ENCODE peak calls at places on chromosomes 2 and 18, in nine cellular contexts. S is bronchial epithelial cell, Z is kidney, X is cardiac fibroblast, P is BE2C, V is IMR-90, D is GM12865, K is lower leg skin, W is Peyer's patch. G is an unnamed sample.

GRCh38 chr18:58847383-58848071 is 17.1 kb upstream of the ZNF532 start:
- DNase-seq in S (peak), Z (no peak), X (no peak), P (no peak), V (no peak), D (no peak), K (no peak), W (no peak), G (no peak)

GRCh38 chr18:56661414-56662101 is 10.4 kb downstream of the WDR7 start:
- DNase-seq in S (no peak), Z (no peak), X (no peak), P (no peak), V (peak), D (no peak), K (no peak), W (no peak), G (no peak)

GRCh38 chr18:36045241-36045999 is 21.9 kb downstream of the RPRD1A start:
- DNase-seq in S (peak), Z (no peak), X (no peak), P (no peak), V (no peak), D (no peak), K (no peak), W (no peak), G (no peak)

GRCh38 chr18:33711514-33711913 is 133.5 kb downstream of the ASXL3 start:
- DNase-seq in S (no peak), Z (no peak), X (no peak), P (no peak), V (no peak), D (no peak), K (no peak), W (no peak), G (no peak)

GRCh38 chr2:42726680-42727079 is 37.3 kb downstream of the OXER1 start:
- DNase-seq in S (no peak), Z (no peak), X (no peak), P (no peak), V (no peak), D (no peak), K (no peak), W (no peak), G (no peak)

GRCh38 chr2:205660521-205661124 is 21.7 kb upstream of the NRP2 start:
- DNase-seq in S (peak), Z (peak), X (peak), P (no peak), V (peak), D (peak), K (peak), W (no peak), G (no peak)

GRCh38 chr2:21229302-21229701 is 105.5 kb downstream of the TDRD15 start:
- DNase-seq in S (no peak), Z (no peak), X (no peak), P (no peak), V (no peak), D (no peak), K (no peak), W (no peak), G (no peak)

GRCh38 chr2:202861987-202862386 is 9.6 kb downstream of the ICA1L start:
- DNase-seq in S (no peak), Z (no peak), X (no peak), P (no peak), V (no peak), D (no peak), K (no peak), W (no peak), G (no peak)

GRCh38 chr18:29626094-29626493 is 1416.4 kb downstream of the DSC3 start:
- DNase-seq in S (no peak), Z (no peak), X (no peak), P (no peak), V (no peak), D (no peak), K (no peak), W (no peak), G (no peak)

GRCh38 chr2:152396763-152397162 is 61.8 kb downstream of the FMNL2 start:
- DNase-seq in S (no peak), Z (no peak), X (no peak), P (no peak), V (peak), D (no peak), K (no peak), W (no peak), G (no peak)

GRCh38 chr2:45123521-45124191 is 114.4 kb upstream of the SIX2 start:
- DNase-seq in S (peak), Z (no peak), X (no peak), P (no peak), V (no peak), D (no peak), K (no peak), W (no peak), G (no peak)

GRCh38 chr2:166550923-166551322 is 56.9 kb upstream of the SCN7A start:
- DNase-seq in S (no peak), Z (no peak), X (no peak), P (no peak), V (no peak), D (no peak), K (no peak), W (no peak), G (no peak)

GRCh38 chr2:6832995-6833604 is 32.6 kb downstream of the CMPK2 start:
- DNase-seq in S (no peak), Z (no peak), X (no peak), P (no peak), V (no peak), D (no peak), K (no peak), W (no peak), G (no peak)

GRCh38 chr2:180583441-180584140 is 396.8 kb upstream of the UBE2E3 start:
- DNase-seq in S (no peak), Z (no peak), X (no peak), P (no peak), V (no peak), D (no peak), K (no peak), W (no peak), G (no peak)

GRCh38 chr2:208049006-208049405 is 23.7 kb upstream of the PLEKHM3 start:
- DNase-seq in S (no peak), Z (no peak), X (no peak), P (no peak), V (no peak), D (no peak), K (no peak), W (no peak), G (no peak)

GRCh38 chr18:47912794-47913594 is 17.5 kb downstream of the SMAD2 start:
- DNase-seq in S (no peak), Z (no peak), X (no peak), P (no peak), V (no peak), D (no peak), K (no peak), W (no peak), G (no peak)

GRCh38 chr2:84963692-84964405 is 7.1 kb upstream of the KCMF1 start:
- DNase-seq in S (peak), Z (no peak), X (peak), P (no peak), V (peak), D (no peak), K (no peak), W (no peak), G (peak)

GRCh38 chr2:207796585-207797350 is 27.1 kb upstream of the FZD5 start:
- DNase-seq in S (peak), Z (peak), X (peak), P (no peak), V (peak), D (no peak), K (no peak), W (no peak), G (no peak)

GRCh38 chr18:55012041-55012440 is 52.8 kb upstream of the CCDC68 start:
- DNase-seq in S (peak), Z (no peak), X (no peak), P (no peak), V (no peak), D (no peak), K (no peak), W (no peak), G (no peak)

GRCh38 chr18:72640552-72640951 is 96.4 kb upstream of the CBLN2 start:
- DNase-seq in S (no peak), Z (no peak), X (no peak), P (no peak), V (no peak), D (no peak), K (no peak), W (no peak), G (no peak)

GRCh38 chr2:110741491-110741980 is 9.2 kb downstream of the ACOXL start:
- DNase-seq in S (peak), Z (no peak), X (peak), P (no peak), V (no peak), D (peak), K (no peak), W (no peak), G (no peak)

GRCh38 chr2:121972203-121972602 is 216.8 kb downstream of the TSN start:
- DNase-seq in S (no peak), Z (no peak), X (no peak), P (no peak), V (no peak), D (no peak), K (no peak), W (no peak), G (no peak)

GRCh38 chr2:206647985-206648384 is 5.7 kb downstream of the FAM237A start:
- DNase-seq in S (no peak), Z (no peak), X (no peak), P (no peak), V (peak), D (no peak), K (no peak), W (no peak), G (no peak)

GRCh38 chr2:36416370-36417165 is 61.0 kb downstream of the CRIM1 start:
- DNase-seq in S (no peak), Z (no peak), X (peak), P (no peak), V (no peak), D (no peak), K (no peak), W (no peak), G (no peak)

GRCh38 chr2:121189011-121189410 is 96.0 kb downstream of the TFCP2L1 start:
- DNase-seq in S (no peak), Z (no peak), X (peak), P (no peak), V (no peak), D (no peak), K (no peak), W (no peak), G (peak)

GRCh38 chr2:55862673-55863390 is 60.8 kb downstream of the EFEMP1 start:
- DNase-seq in S (peak), Z (no peak), X (peak), P (no peak), V (peak), D (no peak), K (peak), W (no peak), G (no peak)

GRCh38 chr2:121080013-121080772 is 204.8 kb downstream of the TFCP2L1 start:
- DNase-seq in S (peak), Z (no peak), X (peak), P (peak), V (peak), D (peak), K (peak), W (no peak), G (no peak)

GRCh38 chr2:162063899-162064298 is 10.1 kb downstream of the DPP4 start:
- DNase-seq in S (no peak), Z (no peak), X (no peak), P (no peak), V (no peak), D (peak), K (no peak), W (no peak), G (no peak)

GRCh38 chr2:98607741-98608117 is 583 bp downstream of the COA5 start:
- DNase-seq in S (no peak), Z (no peak), X (peak), P (no peak), V (peak), D (no peak), K (no peak), W (no peak), G (no peak)

GRCh38 chr2:113703404-113704299 is 52.8 kb downstream of the SLC35F5 start:
- DNase-seq in S (no peak), Z (no peak), X (no peak), P (no peak), V (no peak), D (no peak), K (no peak), W (no peak), G (no peak)

GRCh38 chr18:68735498-68736343 is 20.8 kb upstream of the TMX3 start:
- DNase-seq in S (peak), Z (no peak), X (peak), P (no peak), V (peak), D (peak), K (no peak), W (no peak), G (no peak)

GRCh38 chr2:86704482-86704971 is 15.6 kb upstream of the RMND5A start:
- DNase-seq in S (peak), Z (no peak), X (peak), P (no peak), V (peak), D (no peak), K (peak), W (peak), G (no peak)

GRCh38 chr2:10378189-10378588 is 69.9 kb downstream of the ODC1 start:
- DNase-seq in S (no peak), Z (peak), X (no peak), P (no peak), V (no peak), D (peak), K (no peak), W (no peak), G (no peak)

GRCh38 chr2:170354855-170355649 is 177.1 kb downstream of the MYO3B start:
- DNase-seq in S (no peak), Z (no peak), X (no peak), P (no peak), V (no peak), D (no peak), K (no peak), W (no peak), G (no peak)

GRCh38 chr2:171161425-171162289 is 964 bp upstream of the TLK1 start:
- DNase-seq in S (no peak), Z (no peak), X (no peak), P (no peak), V (no peak), D (no peak), K (no peak), W (no peak), G (no peak)

GRCh38 chr2:157497603-157498314 is 53.9 kb upstream of the CYTIP start:
- DNase-seq in S (peak), Z (no peak), X (peak), P (no peak), V (peak), D (peak), K (no peak), W (no peak), G (no peak)

GRCh38 chr2:106161938-106162814 is 31.9 kb downstream of the UXS1 start:
- DNase-seq in S (peak), Z (peak), X (peak), P (no peak), V (no peak), D (no peak), K (no peak), W (no peak), G (no peak)

GRCh38 chr18:2656237-2657042 is 914 bp downstream of the SMCHD1 start:
- DNase-seq in S (peak), Z (peak), X (peak), P (peak), V (peak), D (peak), K (peak), W (peak), G (peak)

GRCh38 chr18:2654105-2654827 is 1.3 kb upstream of the SMCHD1 start:
- DNase-seq in S (peak), Z (no peak), X (no peak), P (no peak), V (peak), D (no peak), K (no peak), W (no peak), G (no peak)

GRCh38 chr18:2655954-2656236 is 369 bp downstream of the SMCHD1 start:
- DNase-seq in S (no peak), Z (no peak), X (no peak), P (no peak), V (no peak), D (peak), K (no peak), W (no peak), G (peak)

GRCh38 chr18:2654828-2655152 is 736 bp upstream of the SMCHD1 start:
- DNase-seq in S (no peak), Z (no peak), X (peak), P (no peak), V (peak), D (no peak), K (no peak), W (no peak), G (no peak)

GRCh38 chr18:2655153-2655953 is at the start of gene SMCHD1:
- DNase-seq in S (peak), Z (peak), X (peak), P (peak), V (peak), D (peak), K (peak), W (peak), G (peak)
- TF ChIP-seq CTCF in S (no peak), Z (no peak), X (no peak), P (no peak), V (no peak), D (no peak), K (no peak), W (no peak), G (no peak)

DNA sequence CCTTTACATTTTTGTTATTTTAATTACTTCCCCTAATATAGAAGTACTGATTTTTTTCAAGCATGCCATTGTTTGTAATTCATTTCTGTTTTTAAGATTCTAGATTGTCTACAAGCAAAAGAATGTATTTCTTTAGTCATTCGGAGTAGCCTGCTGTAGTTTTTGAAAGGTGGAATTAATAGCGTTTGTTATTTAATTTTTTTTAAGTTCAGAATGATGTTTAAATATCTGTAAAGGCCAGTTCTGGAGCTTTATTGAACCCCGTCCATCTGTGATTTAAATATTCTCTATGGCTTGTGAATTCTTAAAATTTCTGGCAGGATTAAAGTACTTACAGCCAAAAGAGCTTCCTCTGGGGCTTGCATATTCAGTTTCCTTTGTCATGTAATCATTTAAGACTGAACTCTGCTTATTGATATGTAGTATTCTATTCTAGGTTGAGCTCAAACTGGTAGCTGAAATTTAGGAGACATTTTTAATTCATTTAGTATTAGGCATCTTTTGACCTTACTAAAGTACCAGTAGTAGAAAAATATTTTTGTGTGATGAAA is 5.2 kb downstream of the TGIF1 start:
- DNase-seq in S (no peak), Z (no peak), X (no peak), P (no peak), V (no peak), D (no peak), K (no peak), W (no peak), G (no peak)
- TF ChIP-seq CTCF in S (no peak), Z (no peak), X (no peak), P (no peak), V (no peak), D (no peak), K (no peak), W (no peak), G (peak)

GRCh38 chr18:2823202-2823601 is 23.6 kb upstream of the EMILIN2 start:
- DNase-seq in S (no peak), Z (no peak), X (no peak), P (no peak), V (no peak), D (no peak), K (no peak), W (no peak), G (no peak)
- TF ChIP-seq CTCF in S (no peak), Z (no peak), X (no peak), P (no peak), V (no peak), D (no peak), K (no peak), W (no peak), G (no peak)

DNA sequence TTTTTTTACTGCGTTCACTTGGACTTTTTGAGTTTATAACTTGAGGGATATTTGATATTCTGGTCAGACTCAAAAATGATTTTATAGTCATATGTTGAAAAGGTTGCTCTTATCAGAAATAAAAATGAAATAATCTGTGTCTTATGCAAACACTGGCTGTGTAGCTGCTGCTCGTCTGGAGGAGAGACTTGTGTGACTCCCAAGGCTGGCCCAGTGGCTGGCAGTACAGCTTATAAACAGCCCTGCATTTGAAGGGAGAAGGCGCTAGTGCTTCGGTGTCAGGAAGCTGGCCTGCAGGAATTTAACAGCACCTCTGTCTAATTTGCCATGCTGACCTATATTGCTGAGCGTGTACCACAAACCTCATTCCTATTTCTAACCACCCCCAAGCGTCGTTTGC is 74.5 kb downstream of the ASAP2 start:
- DNase-seq in S (no peak), Z (no peak), X (no peak), P (no peak), V (no peak), D (no peak), K (no peak), W (no peak), G (no peak)
- TF ChIP-seq CTCF in S (no peak), Z (no peak), X (no peak), P (no peak), V (no peak), D (no peak), K (no peak), W (no peak), G (no peak)

GRCh38 chr18:75859533-75859932 is 432.0 kb upstream of the SMIM21 start:
- DNase-seq in S (no peak), Z (no peak), X (no peak), P (no peak), V (no peak), D (no peak), K (no peak), W (no peak), G (no peak)

GRCh38 chr18:75858754-75859153 is 431.3 kb upstream of the SMIM21 start:
- DNase-seq in S (no peak), Z (no peak), X (no peak), P (no peak), V (no peak), D (no peak), K (no peak), W (no peak), G (no peak)

GRCh38 chr18:75854808-75855207 is 427.3 kb upstream of the SMIM21 start:
- DNase-seq in S (no peak), Z (no peak), X (no peak), P (no peak), V (no peak), D (no peak), K (no peak), W (no peak), G (no peak)

GRCh38 chr18:75857558-75857957 is 430.1 kb upstream of the SMIM21 start:
- DNase-seq in S (no peak), Z (no peak), X (no peak), P (no peak), V (no peak), D (no peak), K (no peak), W (no peak), G (no peak)

GRCh38 chr18:75854174-75854573 is 426.7 kb upstream of the SMIM21 start:
- DNase-seq in S (no peak), Z (no peak), X (no peak), P (peak), V (no peak), D (peak), K (no peak), W (no peak), G (no peak)
- TF ChIP-seq CTCF in S (no peak), Z (no peak), X (peak), P (peak), V (no peak), D (peak), K (no peak), W (peak), G (peak)

DNA sequence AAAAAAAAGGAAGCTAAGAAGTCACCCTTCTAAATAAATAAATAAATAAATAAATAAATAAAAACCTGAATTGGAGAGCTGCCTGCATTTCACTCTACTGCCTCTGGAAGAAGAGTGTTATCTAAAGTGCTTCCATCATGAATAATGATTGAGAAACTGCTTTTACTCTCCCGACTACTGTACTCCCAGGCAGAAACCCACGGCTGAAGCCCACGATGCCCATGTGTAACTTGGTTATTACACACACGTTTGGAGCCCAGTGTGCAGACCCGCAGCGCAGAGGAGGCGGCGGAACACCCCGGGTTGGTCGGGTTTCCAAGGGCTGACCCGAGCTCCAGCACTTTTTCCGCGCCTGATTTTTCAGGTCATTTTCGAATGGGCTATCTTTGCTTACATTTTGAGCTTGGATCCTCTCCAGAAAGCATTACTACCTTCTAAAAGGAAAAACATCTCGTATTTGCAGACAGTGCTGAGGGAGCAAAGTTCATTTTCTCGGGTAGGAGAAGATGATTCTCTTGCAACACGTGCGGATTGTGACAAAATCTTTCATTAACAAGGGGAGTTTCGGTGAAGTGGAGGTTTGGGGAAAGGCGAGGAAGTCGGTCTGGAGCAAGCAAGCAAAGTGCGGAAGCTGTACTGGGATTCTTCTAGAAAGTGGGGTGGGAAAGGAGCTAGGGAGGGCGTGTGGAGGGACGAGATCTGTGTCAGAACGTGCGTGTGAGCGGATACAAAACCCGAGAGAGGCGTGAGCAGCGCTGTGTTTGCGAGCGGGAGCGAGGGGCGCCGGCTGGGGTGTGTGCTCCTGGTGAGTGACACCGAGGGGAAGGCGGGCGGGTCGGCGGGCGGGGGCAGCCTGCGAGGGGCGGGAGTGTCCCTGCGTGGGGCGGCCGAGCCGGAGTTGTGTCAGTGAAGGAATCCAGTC is at the start of gene SPATS2L:
- DNase-seq in S (peak), Z (peak), X (peak), P (peak), V (peak), D (peak), K (peak), W (peak), G (no peak)
- TF ChIP-seq CTCF in S (no peak), Z (no peak), X (no peak), P (no peak), V (no peak), D (no peak), K (peak), W (no peak), G (no peak)

G was measured in CD14-positive monocyte.